ENCODE peak calls at places on chromosomes 1 and 21, in eight cellular contexts. W is CD4-positive, alpha-beta T cell; V is HFF-Myc; B is bronchial epithelial cell; Z is adrenal gland; T is upper lobe of right lung; C is fibroblast of the aortic adventitia; U is brain microvascular endothelial cell. X is an unnamed sample.

GRCh38 chr21:33259428-33259827 is 6.7 kb upstream of the IL10RB start:
- DNase-seq in T (no peak), C (no peak), Z (no peak), W (no peak), B (peak), U (no peak), V (no peak), X (no peak)

GRCh38 chr21:45353200-45353599 is 51.8 kb upstream of the COL18A1 start:
- DNase-seq in B (no peak), W (no peak), Z (no peak), V (no peak), T (no peak), U (no peak), C (no peak), X (no peak)

GRCh38 chr1:244207042-244207934 is 156.2 kb downstream of the ZBTB18 start:
- DNase-seq in V (no peak), Z (no peak), U (no peak), B (no peak), W (no peak), T (no peak), C (peak), X (no peak)

GRCh38 chr1:244327533-244327932 is 124.2 kb downstream of the ADSS2 start:
- DNase-seq in Z (no peak), C (no peak), W (no peak), B (no peak), V (no peak), T (no peak), U (no peak), X (no peak)

GRCh38 chr21:33039542-33039941 is 13.8 kb downstream of the OLIG2 start:
- DNase-seq in U (no peak), V (no peak), W (no peak), C (no peak), B (no peak), Z (no peak), T (no peak), X (no peak)

GRCh38 chr21:35942211-35943144 is 117.8 kb downstream of the SETD4 start:
- DNase-seq in W (no peak), Z (no peak), T (no peak), U (no peak), V (no peak), B (no peak), C (no peak), X (no peak)

GRCh38 chr21:24436236-24436635 is 1171.0 kb downstream of the MRPL39 start:
- DNase-seq in B (no peak), T (no peak), U (no peak), Z (peak), W (no peak), V (no peak), C (no peak), X (no peak)

GRCh38 chr1:209674957-209675566 is at the start of gene G0S2:
- DNase-seq in T (peak), C (peak), Z (peak), W (no peak), B (no peak), U (no peak), V (no peak), X (no peak)

GRCh38 chr1:87398644-87399043 is 70.0 kb downstream of the LMO4 start:
- DNase-seq in V (no peak), T (no peak), C (peak), U (peak), Z (no peak), B (peak), W (no peak), X (no peak)

GRCh38 chr21:28253971-28254370 is 738.7 kb downstream of the LTN1 start:
- DNase-seq in C (no peak), B (no peak), T (no peak), Z (no peak), W (no peak), U (no peak), V (no peak), X (no peak)

GRCh38 chr21:30209571-30209970 is 6.3 kb downstream of the CLDN8 start:
- DNase-seq in B (no peak), Z (no peak), U (no peak), V (no peak), C (no peak), W (no peak), T (no peak), X (no peak)

GRCh38 chr1:212161231-212161781 is 123.9 kb upstream of the PPP2R5A start:
- DNase-seq in W (no peak), B (peak), T (no peak), C (peak), V (peak), U (peak), Z (peak), X (no peak)

GRCh38 chr21:35333831-35334593 is 284.9 kb upstream of the RUNX1 start:
- DNase-seq in B (no peak), Z (peak), U (no peak), T (peak), W (no peak), C (no peak), V (no peak), X (no peak)

DNA sequence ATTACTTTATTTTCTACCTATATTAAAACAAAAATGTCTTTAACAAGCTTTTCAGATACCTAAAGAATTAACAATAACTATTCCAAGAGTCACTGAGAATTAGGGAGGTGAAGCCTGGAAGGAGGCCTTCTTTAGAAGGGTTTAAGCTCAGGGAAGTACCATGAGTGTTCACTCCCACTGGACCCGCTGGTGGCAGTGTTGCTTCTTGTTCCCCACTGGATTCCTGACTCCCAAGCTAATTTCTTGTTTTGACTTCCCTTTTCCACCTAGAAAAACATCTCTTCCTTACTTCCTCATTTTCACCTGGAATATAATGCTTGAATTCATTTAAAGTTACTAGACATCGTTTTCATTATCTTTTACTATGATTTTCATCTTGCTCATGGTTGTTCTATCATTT is 264.2 kb downstream of the HMCN1 start:
- DNase-seq in V (no peak), B (no peak), Z (no peak), U (no peak), C (no peak), T (no peak), W (no peak), X (no peak)
- TF ChIP-seq CTCF in V (no peak), B (peak), Z (no peak), U (peak), C (no peak), T (peak), W (no peak), X (peak)

GRCh38 chr1:35112668-35113067 is 33.5 kb downstream of the ZMYM1 start:
- DNase-seq in U (no peak), Z (no peak), W (no peak), V (no peak), T (no peak), B (no peak), C (peak), X (no peak)
- TF ChIP-seq CTCF in U (peak), Z (no peak), W (no peak), V (no peak), T (no peak), B (no peak), C (no peak), X (peak)

GRCh38 chr1:2098839-2099785 is 48.9 kb downstream of the PRKCZ start:
- DNase-seq in T (peak), U (no peak), Z (no peak), C (no peak), W (no peak), B (no peak), V (no peak), X (no peak)

GRCh38 chr1:2099871-2100774 is 49.9 kb downstream of the PRKCZ start:
- DNase-seq in T (peak), U (no peak), V (no peak), Z (no peak), W (no peak), C (no peak), B (no peak), X (no peak)

GRCh38 chr1:2095981-2096736 is 45.9 kb downstream of the PRKCZ start:
- DNase-seq in T (no peak), W (no peak), B (no peak), Z (no peak), C (no peak), U (no peak), V (no peak), X (no peak)

GRCh38 chr1:2097386-2098300 is 47.4 kb downstream of the PRKCZ start:
- DNase-seq in C (no peak), W (no peak), Z (no peak), B (peak), V (no peak), U (no peak), T (no peak), X (no peak)

GRCh38 chr1:2098301-2098698 is 48.1 kb downstream of the PRKCZ start:
- DNase-seq in B (no peak), U (no peak), T (peak), V (no peak), Z (no peak), W (no peak), C (no peak), X (no peak)
- TF ChIP-seq CTCF in B (no peak), U (no peak), T (peak), V (no peak), Z (no peak), W (no peak), C (no peak), X (no peak)

DNA sequence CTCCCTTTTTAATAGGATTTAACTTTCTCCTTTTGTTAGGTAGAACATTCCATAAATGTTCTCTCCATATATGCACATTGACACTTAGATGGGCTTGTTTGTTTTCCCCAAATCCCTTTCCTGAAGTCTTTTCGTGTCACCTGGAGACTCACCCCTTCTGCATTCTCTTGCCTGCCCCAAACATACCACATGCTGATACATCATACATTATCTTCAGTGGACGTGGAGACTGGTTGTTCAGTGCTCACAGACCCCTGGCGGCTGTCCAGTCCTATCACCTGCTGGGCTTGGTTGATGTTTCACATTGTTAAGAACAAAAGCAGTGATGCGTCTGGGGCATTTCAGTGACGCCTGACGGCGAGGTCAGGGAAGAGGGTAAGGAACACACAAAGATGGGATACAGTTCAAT is 22.2 kb downstream of the FMOD start:
- DNase-seq in B (peak), U (peak), W (no peak), C (no peak), T (peak), Z (no peak), V (no peak), X (peak)
- TF ChIP-seq CTCF in B (no peak), U (peak), W (no peak), C (no peak), T (no peak), Z (no peak), V (no peak), X (peak)

GRCh38 chr1:175744833-175745232 is 1.4 kb upstream of the TNR start:
- DNase-seq in W (no peak), B (no peak), T (no peak), C (no peak), U (no peak), Z (no peak), V (no peak), X (no peak)
- TF ChIP-seq CTCF in W (no peak), B (no peak), T (peak), C (peak), U (no peak), Z (peak), V (no peak), X (no peak)

GRCh38 chr21:31459457-31459856 is 115.4 kb upstream of the TIAM1 start:
- DNase-seq in U (no peak), V (no peak), W (no peak), T (no peak), B (no peak), C (no peak), Z (no peak), X (no peak)
- TF ChIP-seq CTCF in U (peak), V (no peak), W (no peak), T (no peak), B (no peak), C (no peak), Z (no peak), X (no peak)

GRCh38 chr1:1430114-1430982 is 5.1 kb upstream of the VWA1 start:
- DNase-seq in B (no peak), T (peak), V (no peak), Z (peak), U (no peak), W (no peak), C (peak), X (no peak)
- TF ChIP-seq CTCF in B (peak), T (peak), V (no peak), Z (no peak), U (peak), W (no peak), C (peak), X (no peak)